ENCODE peak calls at places on chromosomes 4 and X, in six cellular contexts. V is transverse colon, S is prostate gland, U is endothelial cell of umbilical vein, B is A549, J is right lobe of liver. T is an unnamed sample.

GRCh38 chrX:130393451-130394074 is 8.1 kb upstream of the GPR119 start:
- DNase-seq in V (peak), S (peak), U (peak), B (peak), J (no peak), T (no peak)

GRCh38 chr4:156576946-156577345 is 394.7 kb downstream of the PDGFC start:
- DNase-seq in V (no peak), S (no peak), U (no peak), B (no peak), J (no peak), T (no peak)

GRCh38 chr4:149911995-149912394 is 96.4 kb upstream of the IQCM start:
- DNase-seq in V (no peak), S (no peak), U (peak), B (no peak), J (no peak), T (no peak)

GRCh38 chr4:86973668-86974067 is 38.9 kb downstream of the AFF1 start:
- DNase-seq in V (no peak), S (no peak), U (peak), B (no peak), J (no peak), T (no peak)

GRCh38 chr4:109574931-109575804 is 15.1 kb downstream of the MCUB start:
- DNase-seq in V (no peak), S (no peak), U (no peak), B (no peak), J (no peak), T (no peak)

GRCh38 chr4:107561481-107561880 is 158.6 kb downstream of the PAPSS1 start:
- DNase-seq in V (no peak), S (no peak), U (peak), B (no peak), J (no peak), T (no peak)

GRCh38 chr4:117700111-117700892 is 334.0 kb upstream of the NDST3 start:
- DNase-seq in V (no peak), S (no peak), U (no peak), B (no peak), J (no peak), T (no peak)

GRCh38 chrX:24276011-24276410 is 37.9 kb downstream of the SUPT20HL2 start:
- DNase-seq in V (no peak), S (no peak), U (no peak), B (no peak), J (no peak), T (peak)

GRCh38 chr4:98113005-98113404 is 30.3 kb downstream of the STPG2 start:
- DNase-seq in V (no peak), S (no peak), U (peak), B (no peak), J (no peak), T (no peak)

GRCh38 chr4:187276786-187277408 is 553.2 kb upstream of the FAT1 start:
- DNase-seq in V (no peak), S (no peak), U (no peak), B (no peak), J (no peak), T (no peak)

GRCh38 chr4:101711590-101712255 is 78.8 kb upstream of the BANK1 start:
- DNase-seq in V (no peak), S (no peak), U (no peak), B (no peak), J (no peak), T (no peak)

GRCh38 chr4:176845636-176846035 is 52.9 kb upstream of the VEGFC start:
- DNase-seq in V (no peak), S (no peak), U (no peak), B (no peak), J (no peak), T (no peak)

GRCh38 chrX:63506320-63506719 is 155.2 kb upstream of the SPIN4 start:
- DNase-seq in V (no peak), S (no peak), U (peak), B (no peak), J (no peak), T (no peak)

GRCh38 chr4:134687646-134688628 is 486.3 kb upstream of the PABPC4L start:
- DNase-seq in V (no peak), S (no peak), U (no peak), B (no peak), J (no peak), T (no peak)

GRCh38 chr4:182465114-182465513 is 221.9 kb downstream of the TENM3 start:
- DNase-seq in V (no peak), S (no peak), U (no peak), B (no peak), J (no peak), T (no peak)

GRCh38 chr4:10951306-10951705 is 266.7 kb upstream of the CLNK start:
- DNase-seq in V (no peak), S (no peak), U (no peak), B (no peak), J (no peak), T (no peak)

GRCh38 chr4:145540235-145540634 is 58.6 kb downstream of the SMAD1 start:
- DNase-seq in V (no peak), S (no peak), U (peak), B (no peak), J (no peak), T (no peak)

GRCh38 chrX:129649268-129650182 is 5.2 kb downstream of the APLN start:
- DNase-seq in V (no peak), S (no peak), U (no peak), B (no peak), J (no peak), T (no peak)

GRCh38 chr4:145618210-145618911 is 824 bp upstream of the MMAA start:
- DNase-seq in V (peak), S (no peak), U (no peak), B (no peak), J (no peak), T (no peak)

GRCh38 chr4:82429728-82430192 is 502 bp downstream of the HNRNPDL start:
- DNase-seq in V (no peak), S (no peak), U (no peak), B (no peak), J (no peak), T (no peak)

GRCh38 chrX:29661290-29661689 is 554.1 kb upstream of the MAGEB2 start:
- DNase-seq in V (no peak), S (no peak), U (peak), B (no peak), J (no peak), T (no peak)

GRCh38 chr4:20028694-20029093 is 223.0 kb upstream of the SLIT2 start:
- DNase-seq in V (no peak), S (no peak), U (peak), B (no peak), J (no peak), T (no peak)

GRCh38 chr4:94419956-94420355 is 31.8 kb upstream of the PDLIM5 start:
- DNase-seq in V (no peak), S (no peak), U (no peak), B (no peak), J (no peak), T (no peak)

GRCh38 chr4:10089346-10089745 is 27.3 kb downstream of the WDR1 start:
- DNase-seq in V (peak), S (no peak), U (peak), B (no peak), J (peak), T (no peak)

GRCh38 chrX:136198010-136198409 is 50.7 kb downstream of the FHL1 start:
- DNase-seq in V (no peak), S (no peak), U (no peak), B (no peak), J (no peak), T (no peak)

GRCh38 chr4:124092101-124093057 is 620.2 kb downstream of the ANKRD50 start:
- DNase-seq in V (no peak), S (no peak), U (no peak), B (no peak), J (no peak), T (no peak)

GRCh38 chrX:47745386-47745785 is 86.4 kb upstream of the UXT start:
- DNase-seq in V (no peak), S (no peak), U (no peak), B (no peak), J (no peak), T (no peak)

GRCh38 chr4:6282247-6282646 is 12.6 kb downstream of the WFS1 start:
- DNase-seq in V (no peak), S (no peak), U (no peak), B (no peak), J (no peak), T (no peak)

GRCh38 chr4:131063878-131064277 is 1967.9 kb downstream of the C4orf33 start:
- DNase-seq in V (no peak), S (no peak), U (no peak), B (no peak), J (no peak), T (no peak)

GRCh38 chr4:10413177-10413576 is 44.0 kb downstream of the ZNF518B start:
- DNase-seq in V (no peak), S (no peak), U (no peak), B (no peak), J (no peak), T (no peak)

GRCh38 chr4:128302775-128303174 is 15.2 kb upstream of the PGRMC2 start:
- DNase-seq in V (no peak), S (no peak), U (no peak), B (no peak), J (no peak), T (no peak)

GRCh38 chrX:107654778-107655761 is 26.8 kb downstream of the PRPS1 start:
- DNase-seq in V (peak), S (no peak), U (peak), B (no peak), J (peak), T (peak)

GRCh38 chr4:145881991-145882390 is 56.6 kb downstream of the ZNF827 start:
- DNase-seq in V (peak), S (peak), U (no peak), B (no peak), J (no peak), T (peak)

GRCh38 chr4:55312491-55313101 is 33.4 kb upstream of the SRD5A3 start:
- DNase-seq in V (peak), S (no peak), U (peak), B (no peak), J (no peak), T (peak)

GRCh38 chrX:16120431-16120830 is 2.9 kb upstream of the GRPR start:
- DNase-seq in V (no peak), S (no peak), U (no peak), B (no peak), J (no peak), T (no peak)

GRCh38 chr4:150001815-150002214 is 76.4 kb upstream of the DCLK2 start:
- DNase-seq in V (no peak), S (no peak), U (no peak), B (no peak), J (no peak), T (no peak)

GRCh38 chr4:7328913-7329638 is 105.7 kb downstream of the PSAPL1 start:
- DNase-seq in V (no peak), S (no peak), U (peak), B (peak), J (peak), T (no peak)

DNA sequence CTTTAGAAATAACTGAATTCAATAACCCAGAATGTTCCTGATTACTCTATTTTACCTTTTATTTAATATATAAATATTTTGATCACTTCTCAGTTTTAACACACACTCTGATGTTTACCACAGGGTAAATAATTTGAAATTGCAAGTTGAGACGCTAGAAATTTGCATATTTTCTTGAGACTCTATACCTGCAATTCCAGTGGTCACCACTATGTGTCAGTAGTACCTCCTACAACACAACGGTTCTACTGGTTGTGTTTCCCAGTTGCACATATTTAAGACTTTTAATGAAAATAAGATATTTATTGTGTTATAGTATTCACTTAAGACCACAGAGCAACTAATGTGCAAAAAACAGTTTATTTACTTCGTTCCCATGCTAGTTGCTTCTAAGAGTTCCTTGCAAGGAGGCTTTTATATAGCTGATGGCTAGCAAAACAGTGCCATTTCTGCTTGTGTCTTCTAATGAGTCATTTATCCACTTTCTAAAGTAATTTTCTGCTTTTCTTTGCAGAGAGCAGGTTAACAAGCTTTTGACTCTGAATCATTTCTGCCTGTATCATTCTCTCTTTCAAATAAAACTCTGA is 98.9 kb upstream of the PDLIM3 start:
- DNase-seq in V (no peak), S (no peak), U (no peak), B (no peak), J (no peak), T (no peak)
- TF ChIP-seq CTCF in V (peak), S (peak), U (peak), B (peak), J (peak), T (no peak)

DNA sequence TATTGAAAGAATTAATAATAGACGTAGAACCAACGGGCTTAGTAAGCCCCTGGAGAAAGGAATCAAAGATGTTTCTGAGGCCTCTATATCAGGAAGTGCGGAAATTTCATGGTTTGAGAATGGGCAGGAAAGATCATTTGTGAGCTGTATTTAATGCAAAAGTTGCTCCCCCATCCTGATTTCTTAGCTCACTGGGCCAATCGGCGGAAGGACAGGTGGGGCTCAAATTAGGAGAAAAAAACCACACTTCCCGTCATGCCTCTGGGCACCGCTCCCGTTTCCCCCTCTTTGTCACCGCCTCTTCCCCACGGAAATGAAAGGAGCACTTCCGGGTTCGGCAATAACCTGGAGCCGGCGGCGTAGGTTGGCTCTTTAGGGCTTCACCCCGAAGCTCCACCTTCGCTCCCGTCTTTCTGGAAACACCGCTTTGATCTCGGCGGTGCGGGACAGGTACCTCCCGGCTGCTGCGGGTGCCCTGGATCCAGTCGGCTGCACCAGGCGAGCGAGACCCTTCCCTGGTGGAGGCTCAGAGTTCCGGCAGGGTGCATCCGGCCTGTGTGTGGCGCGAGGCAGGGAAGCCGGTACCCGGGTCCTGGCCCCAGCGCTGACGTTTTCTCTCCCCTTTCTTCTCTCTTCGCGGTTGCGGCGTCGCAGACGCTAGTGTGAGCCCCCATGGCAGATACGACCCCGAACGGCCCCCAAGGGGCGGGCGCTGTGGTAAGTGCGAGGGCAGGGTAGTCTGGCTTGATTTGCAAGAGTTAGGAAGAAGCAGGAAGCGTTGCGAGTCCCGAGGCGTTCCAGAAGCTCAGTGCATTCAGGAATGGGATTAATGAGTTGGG is at the start of gene TMEM33:
- DNase-seq in V (peak), S (peak), U (peak), B (peak), J (peak), T (peak)
- TF ChIP-seq POLR2A in V (peak), S (peak), U (peak), B (peak), J (peak), T (no peak)

GRCh38 chrX:37906357-37906756 is 59.0 kb upstream of the DYNLT3 start:
- DNase-seq in V (no peak), S (no peak), U (no peak), B (no peak), J (no peak), T (no peak)
- H3K4me3 ChIP-seq in V (no peak), S (no peak), U (no peak), B (peak), J (peak), T (no peak)

GRCh38 chrX:9706426-9706825 is 59.2 kb downstream of the GPR143 start:
- DNase-seq in V (no peak), S (no peak), U (no peak), B (no peak), J (no peak), T (no peak)

GRCh38 chrX:9707306-9708015 is 58.2 kb downstream of the GPR143 start:
- DNase-seq in V (no peak), S (no peak), U (no peak), B (no peak), J (peak), T (no peak)

GRCh38 chrX:9708086-9708485 is 57.6 kb downstream of the GPR143 start:
- DNase-seq in V (no peak), S (no peak), U (no peak), B (no peak), J (peak), T (no peak)

GRCh38 chrX:9708923-9709553 is 56.6 kb downstream of the GPR143 start:
- DNase-seq in V (peak), S (peak), U (peak), B (peak), J (peak), T (peak)

GRCh38 chrX:9710332-9710731 is 55.3 kb downstream of the GPR143 start:
- DNase-seq in V (no peak), S (no peak), U (no peak), B (no peak), J (no peak), T (no peak)
- TF ChIP-seq CTCF in V (no peak), S (no peak), U (no peak), B (no peak), J (no peak), T (no peak)

GRCh38 chrX:109732319-109732779 is 708 bp downstream of the ACSL4 start:
- DNase-seq in V (no peak), S (no peak), U (peak), B (peak), J (no peak), T (no peak)
- TF ChIP-seq POLR2A in V (peak), S (no peak), U (peak), B (no peak), J (peak), T (no peak)

GRCh38 chr4:15239866-15240265 is 188.0 kb upstream of the C1QTNF7 start:
- DNase-seq in V (no peak), S (no peak), U (no peak), B (no peak), J (no peak), T (no peak)

GRCh38 chr4:15244354-15244753 is 183.5 kb upstream of the C1QTNF7 start:
- DNase-seq in V (no peak), S (no peak), U (no peak), B (no peak), J (no peak), T (no peak)

GRCh38 chr4:15238720-15239119 is 189.1 kb upstream of the C1QTNF7 start:
- DNase-seq in V (no peak), S (no peak), U (peak), B (peak), J (no peak), T (no peak)

GRCh38 chr4:15241946-15242345 is 185.9 kb upstream of the C1QTNF7 start:
- DNase-seq in V (no peak), S (no peak), U (no peak), B (no peak), J (no peak), T (no peak)

DNA sequence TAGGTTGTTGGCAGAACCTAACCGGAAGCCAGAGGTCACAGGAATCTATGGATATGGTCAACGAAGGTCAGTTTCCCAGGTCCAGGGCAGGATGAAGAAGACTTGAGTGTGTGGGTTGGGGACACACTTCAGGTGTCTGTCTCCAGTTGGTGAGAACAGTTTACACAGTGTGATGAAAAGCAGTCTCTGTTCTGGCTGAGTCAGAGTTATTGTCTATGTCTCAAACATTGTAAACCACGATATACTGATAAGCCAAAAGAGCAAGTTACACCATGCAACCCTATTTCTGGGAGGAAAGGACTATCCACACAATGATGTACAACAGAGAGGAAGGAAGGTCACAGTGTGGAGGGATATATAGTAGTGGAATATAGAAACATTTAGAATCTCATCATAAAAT is 187.1 kb upstream of the C1QTNF7 start:
- DNase-seq in V (no peak), S (no peak), U (no peak), B (no peak), J (no peak), T (no peak)
- H3K4me3 ChIP-seq in V (no peak), S (no peak), U (no peak), B (no peak), J (no peak), T (no peak)

DNA sequence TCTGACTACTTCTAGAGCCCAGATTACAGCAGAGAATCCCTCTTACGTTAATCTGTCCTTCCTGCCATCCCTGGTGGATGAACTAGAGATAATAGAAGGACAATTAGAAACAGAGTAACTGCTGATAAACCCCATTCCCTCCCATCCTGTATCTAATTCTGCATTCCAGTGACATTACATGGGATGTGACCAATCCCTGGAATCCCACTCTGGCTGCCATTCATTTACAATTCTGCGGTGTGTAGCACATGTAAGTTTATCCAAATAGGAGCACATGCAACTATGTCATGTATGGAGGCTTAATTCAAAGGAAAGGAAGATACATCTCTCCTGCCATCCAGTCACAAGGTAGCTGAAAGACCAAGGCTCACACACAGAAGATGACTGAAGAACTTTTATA is 339.5 kb downstream of the GPAT3 start:
- DNase-seq in V (no peak), S (no peak), U (no peak), B (no peak), J (no peak), T (no peak)
- TF ChIP-seq CTCF in V (no peak), S (no peak), U (no peak), B (no peak), J (no peak), T (no peak)

T was measured in lower leg skin.